ENCODE peak calls at places on chromosome 19, in ten cellular contexts. R, S, M, O, P, F, B, X, V and W are unnamed samples.

GRCh38 chr19:46860846-46861690 is at the start of gene ARHGAP35:
- DNase-seq in R (peak; percentile 85), S (no peak), M (no peak), O (peak; percentile 13), P (no peak), F (no peak), B (peak; percentile 66), X (no peak), V (peak; percentile 71), W (peak; percentile 87)

GRCh38 chr19:5064896-5065295 is 96.0 kb downstream of the KDM4B start:
- DNase-seq in R (no peak), S (no peak), M (no peak), O (no peak), P (no peak), F (no peak), B (no peak), X (no peak), V (no peak), W (no peak)

GRCh38 chr19:56838930-56839664 is 1.4 kb downstream of the PEG3 start:
- DNase-seq in R (peak; percentile 100), S (no peak), M (no peak), O (no peak), P (peak; percentile 100), F (peak; percentile 49), B (no peak), X (no peak), V (peak; percentile 96), W (peak; percentile 96)

GRCh38 chr19:17450264-17451075 is 2.0 kb upstream of the TMEM221 start:
- DNase-seq in R (no peak), S (no peak), M (no peak), O (peak; percentile 58), P (no peak), F (no peak), B (no peak), X (no peak), V (no peak), W (no peak)

GRCh38 chr19:9552902-9553301 is 14.5 kb upstream of the ZNF426 start:
- DNase-seq in R (no peak), S (no peak), M (no peak), O (no peak), P (no peak), F (no peak), B (no peak), X (no peak), V (no peak), W (no peak)

GRCh38 chr19:38361633-38362075 is 12.7 kb upstream of the PSMD8 start:
- DNase-seq in R (peak; percentile 36), S (peak; percentile 78), M (no peak), O (peak; percentile 73), P (peak; percentile 26), F (peak; percentile 84), B (no peak), X (peak; percentile 89), V (peak; percentile 53), W (peak; percentile 89)

GRCh38 chr19:3698386-3698950 is 1.8 kb downstream of the PIP5K1C start:
- DNase-seq in R (no peak), S (no peak), M (no peak), O (no peak), P (no peak), F (no peak), B (no peak), X (no peak), V (no peak), W (peak; percentile 47)

GRCh38 chr19:28493881-28494280 is 719.1 kb downstream of the UQCRFS1 start:
- DNase-seq in R (no peak), S (no peak), M (no peak), O (no peak), P (no peak), F (no peak), B (no peak), X (no peak), V (no peak), W (no peak)

GRCh38 chr19:1276620-1277007 is 1.3 kb downstream of the FAM174C start:
- DNase-seq in R (no peak), S (no peak), M (no peak), O (peak; percentile 34), P (no peak), F (no peak), B (no peak), X (no peak), V (no peak), W (no peak)

GRCh38 chr19:39021063-39021462 is 11.3 kb downstream of the FBXO27 start:
- DNase-seq in R (no peak), S (no peak), M (no peak), O (no peak), P (no peak), F (no peak), B (no peak), X (no peak), V (no peak), W (no peak)

GRCh38 chr19:49590971-49591730 is at the start of gene PRR12:
- DNase-seq in R (peak; percentile 80), S (peak; percentile 65), M (no peak), O (peak; percentile 64), P (peak; percentile 49), F (peak; percentile 82), B (peak; percentile 65), X (peak; percentile 64), V (peak; percentile 58), W (peak; percentile 84)

GRCh38 chr19:47745010-47745901 is at the start of gene NOP53:
- DNase-seq in R (peak; percentile 95), S (peak; percentile 96), M (peak; percentile 91), O (peak; percentile 95), P (peak; percentile 94), F (peak; percentile 99), B (peak; percentile 95), X (peak; percentile 93), V (peak; percentile 86), W (peak; percentile 97)

GRCh38 chr19:50647879-50648615 is 1.2 kb upstream of the C19orf81 start:
- DNase-seq in R (no peak), S (no peak), M (no peak), O (no peak), P (no peak), F (no peak), B (no peak), X (no peak), V (no peak), W (no peak)

GRCh38 chr19:12314553-12314952 is 18.9 kb downstream of the ZNF563 start:
- DNase-seq in R (no peak), S (no peak), M (no peak), O (no peak), P (no peak), F (no peak), B (no peak), X (no peak), V (no peak), W (no peak)

GRCh38 chr19:37389234-37389633 is 18.3 kb downstream of the ZNF527 start:
- DNase-seq in R (no peak), S (no peak), M (no peak), O (no peak), P (no peak), F (no peak), B (no peak), X (no peak), V (no peak), W (no peak)

GRCh38 chr19:55365245-55365644 is 2.2 kb upstream of the GARIN5B start:
- DNase-seq in R (no peak), S (no peak), M (no peak), O (no peak), P (no peak), F (no peak), B (no peak), X (no peak), V (no peak), W (peak; percentile 34)